ENCODE peak calls at places on chromosomes 6 and 20, in five cellular contexts. F, W, H, O and J are unnamed samples.

GRCh38 chr6:2909718-2910117 is 6.6 kb upstream of the SERPINB9 start:
- DNase-seq in F (no peak), W (no peak), H (peak; percentile 19), O (no peak), J (no peak)

GRCh38 chr6:105526198-105526872 is 123.5 kb upstream of the PREP start:
- DNase-seq in F (no peak), W (no peak), H (no peak), O (no peak), J (no peak)

GRCh38 chr6:81772741-81773140 is 20.3 kb upstream of the TENT5A start:
- DNase-seq in F (no peak), W (no peak), H (peak; percentile 60), O (peak; percentile 53), J (peak; percentile 95)

GRCh38 chr6:29493261-29493660 is 5.5 kb upstream of the MAS1L start:
- DNase-seq in F (no peak), W (no peak), H (no peak), O (no peak), J (no peak)

GRCh38 chr6:72865467-72865866 is 243.6 kb downstream of the KCNQ5 start:
- DNase-seq in F (no peak), W (no peak), H (peak; percentile 31), O (no peak), J (no peak)

GRCh38 chr6:14655201-14655988 is 537.8 kb downstream of the CD83 start:
- DNase-seq in F (no peak), W (no peak), H (no peak), O (no peak), J (no peak)

GRCh38 chr6:52642381-52642780 is 28.5 kb upstream of the TMEM14A start:
- DNase-seq in F (no peak), W (no peak), H (no peak), O (no peak), J (no peak)

GRCh38 chr6:136174510-136174909 is 75.6 kb downstream of the MTFR2 start:
- DNase-seq in F (no peak), W (no peak), H (no peak), O (no peak), J (no peak)

GRCh38 chr20:44186674-44187053 is 324 bp downstream of the JPH2 start:
- DNase-seq in F (no peak), W (no peak), H (no peak), O (no peak), J (no peak)

GRCh38 chr6:57173886-57174510 is 1.9 kb downstream of the BAG2 start:
- DNase-seq in F (no peak), W (no peak), H (peak; percentile 82), O (peak; percentile 49), J (no peak)

GRCh38 chr20:50438986-50439407 is 71.2 kb upstream of the PTPN1 start:
- DNase-seq in F (no peak), W (no peak), H (peak; percentile 68), O (no peak), J (no peak)

GRCh38 chr20:35020108-35021031 is 64.7 kb downstream of the MYH7B start:
- DNase-seq in F (no peak), W (no peak), H (no peak), O (no peak), J (no peak)

GRCh38 chr6:31692886-31693285 is 10.2 kb downstream of the ABHD16A start:
- DNase-seq in F (no peak), W (no peak), H (no peak), O (no peak), J (no peak)

GRCh38 chr6:166443166-166443565 is 60.4 kb upstream of the MPC1 start:
- DNase-seq in F (no peak), W (no peak), H (no peak), O (no peak), J (no peak)

GRCh38 chr20:59571591-59572314 is 32.6 kb upstream of the PHACTR3 start:
- DNase-seq in F (peak; percentile 20), W (peak; percentile 4), H (no peak), O (peak; percentile 58), J (no peak)

GRCh38 chr6:162962093-162962492 is 234.3 kb downstream of the PACRG start:
- DNase-seq in F (no peak), W (no peak), H (no peak), O (no peak), J (no peak)

GRCh38 chr20:59884494-59884893 is 48.9 kb downstream of the SYCP2 start:
- DNase-seq in F (no peak), W (no peak), H (no peak), O (no peak), J (no peak)